ENCODE peak calls at places on chromosomes 2 and 18, in seven cellular contexts. One of them, this sample, is unnamed.

GRCh38 chr2:191264647-191265079 is 19.5 kb downstream of the MYO1B start:
- DNase-seq in AG10803: peak; percentile 87
- DNase-seq in NB4: no peak
- DNase-seq in brain microvascular endothelial cell: peak; percentile 84
- DNase-seq in PC-9: no peak
- DNase-seq in foreskin fibroblast: peak; percentile 78
- DNase-seq in gastrocnemius medialis: no peak
- DNase-seq in this sample: no peak

GRCh38 chr2:190578158-190579057 is 43.9 kb upstream of the NEMP2 start:
- DNase-seq in AG10803: peak; percentile 54
- DNase-seq in NB4: peak; percentile 72
- DNase-seq in brain microvascular endothelial cell: peak; percentile 35
- DNase-seq in PC-9: peak; percentile 65
- DNase-seq in foreskin fibroblast: no peak
- DNase-seq in gastrocnemius medialis: no peak
- DNase-seq in this sample: peak; percentile 53

GRCh38 chr18:63511285-63511684 is 30.9 kb upstream of the SERPINB12 start:
- DNase-seq in AG10803: peak; percentile 57
- DNase-seq in NB4: no peak
- DNase-seq in brain microvascular endothelial cell: peak; percentile 27
- DNase-seq in PC-9: peak; percentile 63
- DNase-seq in foreskin fibroblast: peak; percentile 41
- DNase-seq in gastrocnemius medialis: no peak
- DNase-seq in this sample: peak; percentile 26

GRCh38 chr2:230318190-230319121 is 8.5 kb upstream of the SP140L start:
- DNase-seq in AG10803: no peak
- DNase-seq in NB4: peak; percentile 66
- DNase-seq in brain microvascular endothelial cell: no peak
- DNase-seq in PC-9: no peak
- DNase-seq in foreskin fibroblast: no peak
- DNase-seq in gastrocnemius medialis: no peak
- DNase-seq in this sample: no peak

GRCh38 chr2:51781691-51782090 is 749.8 kb upstream of the NRXN1 start:
- DNase-seq in AG10803: no peak
- DNase-seq in NB4: no peak
- DNase-seq in brain microvascular endothelial cell: no peak
- DNase-seq in PC-9: no peak
- DNase-seq in foreskin fibroblast: no peak
- DNase-seq in gastrocnemius medialis: no peak
- DNase-seq in this sample: no peak

GRCh38 chr2:17166506-17166905 is 351.7 kb downstream of the RAD51AP2 start:
- DNase-seq in AG10803: peak; percentile 10
- DNase-seq in NB4: no peak
- DNase-seq in brain microvascular endothelial cell: peak; percentile 72
- DNase-seq in PC-9: peak; percentile 70
- DNase-seq in foreskin fibroblast: peak; percentile 6
- DNase-seq in gastrocnemius medialis: no peak
- DNase-seq in this sample: no peak

GRCh38 chr18:79616651-79617518 is 62.7 kb upstream of the CTDP1 start:
- DNase-seq in AG10803: peak; percentile 10
- DNase-seq in NB4: no peak
- DNase-seq in brain microvascular endothelial cell: no peak
- DNase-seq in PC-9: no peak
- DNase-seq in foreskin fibroblast: no peak
- DNase-seq in gastrocnemius medialis: no peak
- DNase-seq in this sample: no peak

GRCh38 chr18:67919316-67919715 is 402.8 kb upstream of the DSEL start:
- DNase-seq in AG10803: no peak
- DNase-seq in NB4: no peak
- DNase-seq in brain microvascular endothelial cell: no peak
- DNase-seq in PC-9: no peak
- DNase-seq in foreskin fibroblast: peak; percentile 18
- DNase-seq in gastrocnemius medialis: no peak
- DNase-seq in this sample: no peak

GRCh38 chr2:111042772-111043771 is 77.6 kb upstream of the BCL2L11 start:
- DNase-seq in AG10803: no peak
- DNase-seq in NB4: no peak
- DNase-seq in brain microvascular endothelial cell: no peak
- DNase-seq in PC-9: no peak
- DNase-seq in foreskin fibroblast: no peak
- DNase-seq in gastrocnemius medialis: no peak
- DNase-seq in this sample: no peak

GRCh38 chr2:226674123-226674522 is 125.5 kb downstream of the IRS1 start:
- DNase-seq in AG10803: no peak
- DNase-seq in NB4: no peak
- DNase-seq in brain microvascular endothelial cell: no peak
- DNase-seq in PC-9: no peak
- DNase-seq in foreskin fibroblast: no peak
- DNase-seq in gastrocnemius medialis: no peak
- DNase-seq in this sample: no peak

GRCh38 chr2:41326801-41327200 is 721.0 kb upstream of the PKDCC start:
- DNase-seq in AG10803: no peak
- DNase-seq in NB4: no peak
- DNase-seq in brain microvascular endothelial cell: no peak
- DNase-seq in PC-9: no peak
- DNase-seq in foreskin fibroblast: no peak
- DNase-seq in gastrocnemius medialis: no peak
- DNase-seq in this sample: no peak

GRCh38 chr2:14907014-14907612 is 274.6 kb downstream of the LRATD1 start:
- DNase-seq in AG10803: peak; percentile 6
- DNase-seq in NB4: peak; percentile 78
- DNase-seq in brain microvascular endothelial cell: no peak
- DNase-seq in PC-9: no peak
- DNase-seq in foreskin fibroblast: no peak
- DNase-seq in gastrocnemius medialis: no peak
- DNase-seq in this sample: no peak

GRCh38 chr2:219289537-219290361 is 10.6 kb downstream of the DNAJB2 start:
- DNase-seq in AG10803: peak; percentile 88
- DNase-seq in NB4: peak; percentile 48
- DNase-seq in brain microvascular endothelial cell: peak; percentile 72
- DNase-seq in PC-9: no peak
- DNase-seq in foreskin fibroblast: peak; percentile 90
- DNase-seq in gastrocnemius medialis: peak; percentile 30
- DNase-seq in this sample: peak; percentile 84

GRCh38 chr2:221908518-221908917 is 336.4 kb upstream of the EPHA4 start:
- DNase-seq in AG10803: no peak
- DNase-seq in NB4: no peak
- DNase-seq in brain microvascular endothelial cell: no peak
- DNase-seq in PC-9: no peak
- DNase-seq in foreskin fibroblast: no peak
- DNase-seq in gastrocnemius medialis: no peak
- DNase-seq in this sample: no peak

GRCh38 chr2:31127931-31128330 is 10.3 kb downstream of the GALNT14 start:
- DNase-seq in AG10803: no peak
- DNase-seq in NB4: no peak
- DNase-seq in brain microvascular endothelial cell: no peak
- DNase-seq in PC-9: no peak
- DNase-seq in foreskin fibroblast: no peak
- DNase-seq in gastrocnemius medialis: no peak
- DNase-seq in this sample: no peak

GRCh38 chr2:142870516-142870915 is 6.9 kb upstream of the KYNU start:
- DNase-seq in AG10803: no peak
- DNase-seq in NB4: peak; percentile 43
- DNase-seq in brain microvascular endothelial cell: no peak
- DNase-seq in PC-9: no peak
- DNase-seq in foreskin fibroblast: no peak
- DNase-seq in gastrocnemius medialis: no peak
- DNase-seq in this sample: no peak

GRCh38 chr2:171807831-171808393 is 86.1 kb downstream of the SLC25A12 start:
- DNase-seq in AG10803: no peak
- DNase-seq in NB4: no peak
- DNase-seq in brain microvascular endothelial cell: no peak
- DNase-seq in PC-9: peak; percentile 90
- DNase-seq in foreskin fibroblast: no peak
- DNase-seq in gastrocnemius medialis: no peak
- DNase-seq in this sample: no peak

GRCh38 chr2:188293601-188294482 is 2.2 kb downstream of the GULP1 start:
- DNase-seq in AG10803: peak; percentile 51
- DNase-seq in NB4: no peak
- DNase-seq in brain microvascular endothelial cell: peak; percentile 68
- DNase-seq in PC-9: peak; percentile 42
- DNase-seq in foreskin fibroblast: peak; percentile 71
- DNase-seq in gastrocnemius medialis: peak; percentile 32
- DNase-seq in this sample: peak; percentile 61

GRCh38 chr2:69026026-69026425 is 13.0 kb downstream of the ANTXR1 start:
- DNase-seq in AG10803: no peak
- DNase-seq in NB4: peak; percentile 79
- DNase-seq in brain microvascular endothelial cell: peak; percentile 47
- DNase-seq in PC-9: no peak
- DNase-seq in foreskin fibroblast: no peak
- DNase-seq in gastrocnemius medialis: no peak
- DNase-seq in this sample: no peak

GRCh38 chr2:130785466-130786055 is 30.2 kb downstream of the AMER3 start:
- DNase-seq in AG10803: no peak
- DNase-seq in NB4: no peak
- DNase-seq in brain microvascular endothelial cell: no peak
- DNase-seq in PC-9: no peak
- DNase-seq in foreskin fibroblast: no peak
- DNase-seq in gastrocnemius medialis: no peak
- DNase-seq in this sample: no peak

GRCh38 chr18:12011962-12012549 is 30.7 kb downstream of the IMPA2 start:
- DNase-seq in AG10803: no peak
- DNase-seq in NB4: no peak
- DNase-seq in brain microvascular endothelial cell: peak; percentile 29
- DNase-seq in PC-9: no peak
- DNase-seq in foreskin fibroblast: no peak
- DNase-seq in gastrocnemius medialis: peak; percentile 10
- DNase-seq in this sample: no peak

GRCh38 chr2:113052767-113053166 is at the start of gene IL36B:
- DNase-seq in AG10803: no peak
- DNase-seq in NB4: no peak
- DNase-seq in brain microvascular endothelial cell: no peak
- DNase-seq in PC-9: no peak
- DNase-seq in foreskin fibroblast: no peak
- DNase-seq in gastrocnemius medialis: no peak
- DNase-seq in this sample: no peak

GRCh38 chr2:36403675-36404230 is 48.2 kb downstream of the CRIM1 start:
- DNase-seq in AG10803: peak; percentile 70
- DNase-seq in NB4: peak; percentile 28
- DNase-seq in brain microvascular endothelial cell: peak; percentile 91
- DNase-seq in PC-9: peak; percentile 97
- DNase-seq in foreskin fibroblast: peak; percentile 67
- DNase-seq in gastrocnemius medialis: no peak
- DNase-seq in this sample: peak; percentile 57

DNA sequence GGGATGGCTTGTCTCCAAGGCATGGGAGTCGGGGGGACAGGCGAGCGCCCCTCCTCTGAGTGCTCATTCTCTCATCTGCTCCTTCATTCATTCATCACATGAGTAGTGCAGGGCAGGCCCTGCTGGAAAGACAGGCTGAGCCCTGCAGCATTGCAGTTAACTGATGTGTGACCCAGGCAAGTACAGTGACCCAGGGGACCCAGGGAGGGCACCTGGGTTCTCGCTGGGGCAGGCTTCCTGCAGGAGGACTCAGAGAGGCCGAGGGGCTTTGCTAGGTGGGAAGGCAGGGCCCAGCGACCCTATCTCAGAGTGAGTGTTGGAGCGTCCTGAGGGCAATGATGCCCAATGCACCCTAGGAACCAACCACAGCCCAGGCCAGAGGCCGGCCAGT is 30.6 kb downstream of the HJURP start:
- DNase-seq in AG10803: no peak
- DNase-seq in NB4: no peak
- DNase-seq in brain microvascular endothelial cell: no peak
- DNase-seq in PC-9: no peak
- DNase-seq in foreskin fibroblast: no peak
- DNase-seq in gastrocnemius medialis: no peak
- DNase-seq in this sample: no peak
- TF ChIP-seq CTCF in AG10803: no peak
- TF ChIP-seq CTCF in NB4: no peak
- TF ChIP-seq CTCF in brain microvascular endothelial cell: no peak
- TF ChIP-seq CTCF in PC-9: no peak
- TF ChIP-seq CTCF in foreskin fibroblast: no peak
- TF ChIP-seq CTCF in gastrocnemius medialis: no peak
- TF ChIP-seq CTCF in this sample: no peak

DNA sequence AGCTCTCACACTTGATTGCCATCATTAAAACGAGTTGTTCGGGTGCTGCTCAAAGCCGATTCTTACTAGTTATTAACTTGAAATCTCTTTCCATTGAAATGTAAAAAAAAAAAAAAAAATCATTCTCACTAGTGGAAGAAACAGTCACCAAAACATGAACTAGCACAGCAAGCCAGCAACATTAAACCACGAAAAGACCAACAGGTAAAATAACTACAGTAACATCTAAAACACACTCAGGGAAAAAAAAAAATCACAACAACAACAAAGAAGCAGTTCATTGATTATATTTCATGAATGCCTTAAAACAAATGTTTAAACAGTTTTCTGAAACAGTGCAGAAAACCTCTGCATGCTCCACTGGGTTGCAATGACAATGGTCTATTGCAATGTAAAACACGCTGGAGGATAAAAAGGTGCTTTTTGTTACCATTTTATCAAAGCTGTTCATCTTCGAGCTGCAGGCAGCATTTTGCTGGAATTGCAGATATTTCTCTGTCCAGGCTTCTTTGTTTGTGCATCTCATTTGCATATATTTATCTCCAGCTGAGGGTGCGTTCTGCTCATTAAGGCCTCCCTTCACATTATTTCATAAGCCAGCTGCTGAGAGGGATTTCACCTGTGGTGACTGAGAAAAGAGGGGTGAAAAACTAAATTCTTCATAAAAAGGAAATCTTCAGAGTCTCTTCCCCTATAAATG is 264.7 kb downstream of the MEIS1 start:
- DNase-seq in AG10803: no peak
- DNase-seq in NB4: no peak
- DNase-seq in brain microvascular endothelial cell: no peak
- DNase-seq in PC-9: no peak
- DNase-seq in foreskin fibroblast: no peak
- DNase-seq in gastrocnemius medialis: no peak
- DNase-seq in this sample: no peak
- H3K4me3 ChIP-seq in AG10803: no peak overlapping the region
- H3K4me3 ChIP-seq in NB4: no peak overlapping the region
- H3K4me3 ChIP-seq in brain microvascular endothelial cell: no peak overlapping the region
- H3K4me3 ChIP-seq in PC-9: no peak overlapping the region
- H3K4me3 ChIP-seq in foreskin fibroblast: no peak overlapping the region
- H3K4me3 ChIP-seq in gastrocnemius medialis: no peak overlapping the region
- H3K4me3 ChIP-seq in this sample: no peak overlapping the region

DNA sequence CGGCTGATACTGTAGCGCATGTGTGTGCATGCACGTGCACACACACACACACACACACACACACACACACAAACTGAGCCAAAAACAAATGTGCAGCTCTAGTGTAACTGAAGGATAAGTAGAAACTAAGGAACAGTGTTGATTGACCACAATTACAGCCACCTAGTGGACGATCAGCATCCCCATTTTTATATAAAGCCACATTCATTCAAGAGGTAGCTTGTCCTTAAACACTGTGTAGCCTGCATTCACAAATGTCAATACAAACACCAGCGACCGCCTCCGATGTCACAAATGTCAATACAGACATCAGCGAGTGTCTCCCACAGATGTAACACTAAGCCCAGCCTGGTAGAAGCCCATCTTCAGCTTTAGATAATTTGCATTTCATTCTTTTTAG is 167.4 kb downstream of the PTGR3 start:
- DNase-seq in AG10803: peak; percentile 13
- DNase-seq in NB4: peak; percentile 13
- DNase-seq in brain microvascular endothelial cell: peak; percentile 17
- DNase-seq in PC-9: no peak
- DNase-seq in foreskin fibroblast: peak; percentile 6
- DNase-seq in gastrocnemius medialis: no peak
- DNase-seq in this sample: peak; percentile 16
- TF ChIP-seq CTCF in AG10803: peak; percentile 54
- TF ChIP-seq CTCF in NB4: peak; percentile 16
- TF ChIP-seq CTCF in brain microvascular endothelial cell: peak; percentile 68
- TF ChIP-seq CTCF in PC-9: peak; percentile 69
- TF ChIP-seq CTCF in foreskin fibroblast: peak; percentile 34
- TF ChIP-seq CTCF in gastrocnemius medialis: no peak
- TF ChIP-seq CTCF in this sample: peak; percentile 38

GRCh38 chr2:205682239-205683021 is at the start of gene NRP2:
- DNase-seq in AG10803: peak; percentile 84
- DNase-seq in NB4: peak; percentile 40
- DNase-seq in brain microvascular endothelial cell: peak; percentile 86
- DNase-seq in PC-9: peak; percentile 60
- DNase-seq in foreskin fibroblast: peak; percentile 82
- DNase-seq in gastrocnemius medialis: peak; percentile 41
- DNase-seq in this sample: no peak
- H3K4me3 ChIP-seq in AG10803: peak within 1 kb of the TSS; percentile 81
- H3K4me3 ChIP-seq in NB4: no peak within 1 kb of the TSS
- H3K4me3 ChIP-seq in brain microvascular endothelial cell: peak within 1 kb of the TSS; percentile 77
- H3K4me3 ChIP-seq in PC-9: peak within 1 kb of the TSS; percentile 75
- H3K4me3 ChIP-seq in foreskin fibroblast: peak within 1 kb of the TSS; percentile 60
- H3K4me3 ChIP-seq in gastrocnemius medialis: peak within 1 kb of the TSS; percentile 52
- H3K4me3 ChIP-seq in this sample: peak within 1 kb of the TSS; percentile 74

This sample was measured in HFF-Myc.